ENCODE peak calls at places on chromosomes 16 and 17, in four cellular contexts. One of them, this sample, is unnamed.

GRCh38 chr17:17782425-17783120 is 54.2 kb downstream of the SREBF1 start:
- DNase-seq in lower lobe of right lung: no peak
- DNase-seq in Peyer's patch: no peak
- DNase-seq in mammary epithelial cell: no peak
- DNase-seq in this sample: peak

GRCh38 chr17:17480593-17481148 is 3.9 kb downstream of the MED9 start:
- DNase-seq in lower lobe of right lung: no peak
- DNase-seq in Peyer's patch: no peak
- DNase-seq in mammary epithelial cell: peak
- DNase-seq in this sample: no peak

GRCh38 chr16:588889-589657 is 793 bp upstream of the RAB40C start:
- DNase-seq in lower lobe of right lung: peak
- DNase-seq in Peyer's patch: peak
- DNase-seq in mammary epithelial cell: peak
- DNase-seq in this sample: peak

GRCh38 chr16:12500771-12501170 is 302.9 kb downstream of the CPPED1 start:
- DNase-seq in lower lobe of right lung: peak
- DNase-seq in Peyer's patch: peak
- DNase-seq in mammary epithelial cell: no peak
- DNase-seq in this sample: no peak

GRCh38 chr16:84714028-84714427 is 14.2 kb downstream of the USP10 start:
- DNase-seq in lower lobe of right lung: no peak
- DNase-seq in Peyer's patch: no peak
- DNase-seq in mammary epithelial cell: no peak
- DNase-seq in this sample: no peak

GRCh38 chr17:76420356-76421053 is 32.4 kb downstream of the UBE2O start:
- DNase-seq in lower lobe of right lung: no peak
- DNase-seq in Peyer's patch: peak
- DNase-seq in mammary epithelial cell: no peak
- DNase-seq in this sample: no peak

GRCh38 chr17:17391575-17392370 is 85.0 kb upstream of the MED9 start:
- DNase-seq in lower lobe of right lung: no peak
- DNase-seq in Peyer's patch: no peak
- DNase-seq in mammary epithelial cell: peak
- DNase-seq in this sample: no peak

GRCh38 chr16:86424413-86424812 is 85.9 kb upstream of the FOXF1 start:
- DNase-seq in lower lobe of right lung: no peak
- DNase-seq in Peyer's patch: no peak
- DNase-seq in mammary epithelial cell: no peak
- DNase-seq in this sample: no peak

GRCh38 chr17:7014261-7014994 is 2.0 kb downstream of the RNASEK start:
- DNase-seq in lower lobe of right lung: peak
- DNase-seq in Peyer's patch: peak
- DNase-seq in mammary epithelial cell: peak
- DNase-seq in this sample: peak

GRCh38 chr17:74268554-74268953 is 5.5 kb upstream of the DNAI2 start:
- DNase-seq in lower lobe of right lung: no peak
- DNase-seq in Peyer's patch: no peak
- DNase-seq in mammary epithelial cell: no peak
- DNase-seq in this sample: no peak

GRCh38 chr17:58520843-58521430 is 6.5 kb upstream of the MTMR4 start:
- DNase-seq in lower lobe of right lung: no peak
- DNase-seq in Peyer's patch: no peak
- DNase-seq in mammary epithelial cell: no peak
- DNase-seq in this sample: peak

GRCh38 chr16:13229039-13229438 is 327.6 kb downstream of the SHISA9 start:
- DNase-seq in lower lobe of right lung: no peak
- DNase-seq in Peyer's patch: no peak
- DNase-seq in mammary epithelial cell: no peak
- DNase-seq in this sample: no peak

GRCh38 chr17:33113281-33114010 is 121.8 kb downstream of the SPACA3 start:
- DNase-seq in lower lobe of right lung: no peak
- DNase-seq in Peyer's patch: no peak
- DNase-seq in mammary epithelial cell: no peak
- DNase-seq in this sample: no peak

GRCh38 chr16:73285336-73285735 is 237.4 kb upstream of the ZFHX3 start:
- DNase-seq in lower lobe of right lung: no peak
- DNase-seq in Peyer's patch: no peak
- DNase-seq in mammary epithelial cell: no peak
- DNase-seq in this sample: no peak

GRCh38 chr17:68290268-68290954 is 516 bp downstream of the SLC16A6 start:
- DNase-seq in lower lobe of right lung: peak
- DNase-seq in Peyer's patch: peak
- DNase-seq in mammary epithelial cell: no peak
- DNase-seq in this sample: peak